ENCODE peak calls at places on chromosomes 4 and X, in nine cellular contexts. Z is lower lobe of right lung; H is pancreas; M is A549; K is H9; W is kidney; Y is CD4-positive, CD25-positive, alpha-beta regulatory T cell; N is CD8-positive, alpha-beta T cell; E is colonic mucosa. F is an unnamed sample.
A peak's percentile ranks its signal among the peaks of the same experiment; 100 is the strongest.

GRCh38 chr4:68498413-68499007 is 51.2 kb downstream of the TMPRSS11E start:
- DNase-seq in E (peak; percentile 76), Z (no peak), K (peak; percentile 60), N (peak; percentile 66), M (peak; percentile 80), W (no peak), Y (peak; percentile 79), H (peak; percentile 66), F (peak; percentile 36)

GRCh38 chr4:131091896-131092295 is 1995.9 kb downstream of the C4orf33 start:
- DNase-seq in N (no peak), H (no peak), K (no peak), Z (no peak), W (no peak), Y (no peak), E (no peak), M (peak; percentile 45), F (no peak)

GRCh38 chrX:103879339-103879738 is 47.3 kb upstream of the RAB9B start:
- DNase-seq in E (no peak), H (no peak), N (no peak), Z (no peak), K (no peak), Y (no peak), W (no peak), M (no peak), F (no peak)

GRCh38 chr4:189974056-189974455 is 33.4 kb downstream of the FRG1 start:
- DNase-seq in E (no peak), H (no peak), N (no peak), M (peak; percentile 43), K (no peak), Z (no peak), W (no peak), Y (peak; percentile 16), F (no peak)

GRCh38 chr4:83356899-83357661 is 22.4 kb upstream of the HPSE start:
- DNase-seq in W (no peak), Z (no peak), Y (peak; percentile 26), M (peak; percentile 45), K (no peak), H (no peak), E (no peak), N (no peak), F (no peak)

GRCh38 chr4:41207330-41207831 is 7.0 kb downstream of the APBB2 start:
- DNase-seq in M (no peak), E (no peak), W (no peak), Z (no peak), N (no peak), Y (no peak), K (no peak), H (no peak), F (no peak)

GRCh38 chr4:141660880-141661279 is 24.5 kb downstream of the IL15 start:
- DNase-seq in Z (no peak), K (no peak), H (no peak), W (no peak), N (no peak), M (no peak), Y (no peak), E (no peak), F (no peak)

GRCh38 chr4:3464911-3465697 is 2.0 kb downstream of the DOK7 start:
- DNase-seq in Y (no peak), H (no peak), Z (no peak), M (no peak), K (no peak), W (peak; percentile 67), E (no peak), N (no peak), F (no peak)

GRCh38 chr4:22645481-22646182 is 47.1 kb upstream of the GBA3 start:
- DNase-seq in Z (no peak), W (no peak), E (no peak), N (no peak), M (no peak), H (no peak), Y (no peak), K (no peak), F (no peak)

GRCh38 chr4:7068883-7069282 is 1.0 kb upstream of the GRPEL1 start:
- DNase-seq in Y (no peak), N (no peak), Z (no peak), M (no peak), H (no peak), K (peak; percentile 61), E (no peak), W (peak; percentile 78), F (no peak)

GRCh38 chr4:234178-234577 is 71.1 kb downstream of the ZNF732 start:
- DNase-seq in N (no peak), Z (no peak), E (no peak), Y (no peak), W (no peak), M (no peak), H (no peak), K (no peak), F (no peak)
- H3K9me3 ChIP-seq in N (no peaks in the 10 kb centered on the region), Z (peaks cover 9% of the 10 kb centered on the region), E (no peaks in the 10 kb centered on the region), Y (peaks cover 4% of the 10 kb centered on the region), W (no peaks in the 10 kb centered on the region), M (peaks cover 3% of the 10 kb centered on the region), H (no peaks in the 10 kb centered on the region), K (no peaks in the 10 kb centered on the region), F (no peaks in the 10 kb centered on the region)

DNA sequence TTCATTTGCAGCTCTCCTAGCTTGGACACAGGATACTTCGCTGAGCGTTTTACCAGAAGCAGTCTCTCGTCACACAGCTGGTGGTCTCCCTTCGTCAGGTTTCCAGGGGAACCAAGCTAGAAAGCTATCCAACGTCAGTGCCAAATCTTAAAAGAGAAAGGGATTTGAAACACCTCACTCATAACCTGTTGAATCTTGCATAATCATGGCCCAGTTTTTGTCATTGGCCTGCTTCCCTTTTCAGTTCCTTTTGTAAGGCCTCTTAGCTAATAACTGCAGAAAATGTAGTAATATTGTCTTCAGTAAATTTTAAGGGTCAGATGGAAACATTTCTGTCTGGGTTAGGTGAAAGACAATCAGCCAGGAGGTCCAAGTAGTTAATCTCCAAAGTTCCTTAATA is 22.0 kb downstream of the RAB39B start:
- DNase-seq in W (no peak), Y (no peak), Z (no peak), K (no peak), E (no peak), M (no peak), N (no peak), H (no peak), F (no peak)
- H3K9me3 ChIP-seq in W (no peaks in the 10 kb centered on the region), Y (no peaks in the 10 kb centered on the region), Z (no peaks in the 10 kb centered on the region), K (peaks cover 29% of the 10 kb centered on the region), E (no peaks in the 10 kb centered on the region), M (no peaks in the 10 kb centered on the region), N (no peaks in the 10 kb centered on the region), H (no peaks in the 10 kb centered on the region), F (no peaks in the 10 kb centered on the region)

GRCh38 chrX:67334323-67334722 is 209.5 kb upstream of the AR start:
- DNase-seq in Y (no peak), E (no peak), H (no peak), M (no peak), Z (no peak), N (no peak), W (no peak), K (no peak), F (no peak)
- H3K9me3 ChIP-seq in Y (no peaks in the 10 kb centered on the region), E (no peaks in the 10 kb centered on the region), H (no peaks in the 10 kb centered on the region), M (no peaks in the 10 kb centered on the region), Z (no peaks in the 10 kb centered on the region), N (no peaks in the 10 kb centered on the region), W (no peaks in the 10 kb centered on the region), K (peaks cover 46% of the 10 kb centered on the region), F (no peaks in the 10 kb centered on the region)

DNA sequence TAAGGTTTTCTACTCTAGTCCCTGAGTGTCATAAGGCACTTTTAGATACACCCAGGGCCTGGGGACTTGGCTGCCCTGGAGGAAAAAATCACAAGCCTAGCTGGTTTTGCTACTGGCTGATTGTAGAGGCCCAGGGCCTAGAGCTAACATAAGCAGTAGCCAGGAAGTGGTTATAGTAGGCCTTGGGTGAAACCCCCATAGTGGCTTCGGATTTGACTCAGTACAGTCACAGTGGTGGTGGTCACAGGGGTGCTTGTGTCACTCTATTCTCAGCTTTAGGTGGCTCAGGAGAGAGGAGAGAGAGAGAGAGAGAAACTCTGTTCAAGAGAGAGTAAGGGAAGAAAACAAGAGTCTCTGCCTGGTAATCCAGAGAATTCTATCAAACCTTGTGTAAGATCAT is 194.5 kb upstream of the EDA2R start:
- DNase-seq in H (no peak), M (no peak), K (no peak), Y (peak; percentile 1), N (no peak), Z (no peak), E (no peak), W (no peak), F (no peak)
- H3K9me3 ChIP-seq in H (no peaks in the 10 kb centered on the region), M (no peaks in the 10 kb centered on the region), K (peaks cover 23% of the 10 kb centered on the region), Y (no peaks in the 10 kb centered on the region), N (no peaks in the 10 kb centered on the region), Z (no peaks in the 10 kb centered on the region), E (no peaks in the 10 kb centered on the region), W (no peaks in the 10 kb centered on the region), F (no peaks in the 10 kb centered on the region)

DNA sequence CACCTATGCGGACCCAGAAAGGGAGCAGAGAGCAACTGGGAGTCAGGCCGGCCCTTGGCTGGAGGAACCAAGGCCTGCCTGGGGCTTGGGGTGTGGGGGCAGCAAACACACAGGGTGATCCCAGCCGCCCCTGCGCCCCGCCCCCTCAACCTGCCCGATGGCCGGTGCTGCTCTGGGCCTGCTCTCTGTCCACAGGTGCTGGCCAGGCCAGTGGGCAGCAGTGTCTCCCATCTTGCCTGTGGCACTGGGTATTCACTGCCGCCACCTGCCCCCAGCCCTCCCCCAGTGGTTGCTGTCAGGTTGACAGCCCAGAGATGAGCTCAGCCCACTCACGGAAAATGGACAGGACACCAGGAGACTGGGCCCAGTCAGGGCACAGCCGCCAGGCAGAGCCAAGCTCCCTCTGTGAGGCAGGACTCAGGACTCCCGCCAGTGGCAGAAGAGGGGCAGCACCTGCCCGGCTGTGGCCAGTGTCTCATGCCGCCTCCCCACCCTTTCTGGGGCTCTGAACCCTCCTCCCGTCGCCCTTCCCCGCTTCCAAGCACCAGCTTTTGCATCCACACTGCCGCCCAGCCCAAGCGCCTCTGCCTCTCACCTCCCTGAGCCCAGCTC is 4.7 kb downstream of the NKX1-1 start:
- DNase-seq in K (peak; percentile 30), W (peak; percentile 52), E (no peak), H (peak; percentile 10), Y (no peak), M (no peak), N (no peak), Z (peak; percentile 29), F (no peak)
- H3K9me3 ChIP-seq in K (peaks cover 6% of the 10 kb centered on the region), W (peaks cover 4% of the 10 kb centered on the region), E (no peaks in the 10 kb centered on the region), H (no peaks in the 10 kb centered on the region), Y (peaks cover 16% of the 10 kb centered on the region), M (no peaks in the 10 kb centered on the region), N (peaks cover 4% of the 10 kb centered on the region), Z (no peaks in the 10 kb centered on the region), F (no peaks in the 10 kb centered on the region)

GRCh38 chr4:175127314-175127713 is 209.2 kb downstream of the ADAM29 start:
- DNase-seq in W (no peak), Z (no peak), M (no peak), K (no peak), Y (no peak), E (no peak), N (no peak), H (no peak), F (no peak)

DNA sequence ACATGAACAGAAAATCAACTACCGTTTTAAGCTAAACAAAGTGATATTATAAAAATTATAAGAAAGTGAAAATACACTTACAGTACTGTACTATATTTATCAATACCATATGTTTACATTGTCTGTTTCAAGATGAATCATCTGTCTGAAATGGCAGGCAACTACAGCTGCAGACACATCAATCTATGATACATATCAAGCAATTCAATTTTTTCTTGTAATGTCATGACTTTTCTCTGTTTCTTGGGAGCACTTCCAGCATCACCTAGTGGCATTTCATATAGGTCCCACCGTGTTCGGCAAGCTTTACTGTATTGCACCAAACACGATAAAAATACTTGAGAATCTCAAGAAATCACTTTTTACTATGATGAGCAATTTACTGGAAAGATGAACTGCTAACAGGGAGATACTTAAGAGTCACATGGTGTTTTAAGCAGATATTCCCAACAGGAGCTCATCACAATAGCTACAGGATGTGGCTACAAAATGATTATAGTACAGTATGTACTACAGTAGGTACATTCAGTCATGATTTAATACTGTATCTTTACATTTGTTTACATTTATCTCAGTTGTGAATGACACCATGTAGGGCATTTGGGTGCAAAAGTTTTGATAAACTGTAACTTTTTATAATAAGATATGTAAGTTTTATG is 207.4 kb downstream of the ADAM29 start:
- DNase-seq in N (no peak), H (no peak), E (no peak), Y (no peak), W (no peak), Z (no peak), M (no peak), K (no peak), F (no peak)
- H3K9me3 ChIP-seq in N (no peaks in the 10 kb centered on the region), H (no peaks in the 10 kb centered on the region), E (no peaks in the 10 kb centered on the region), Y (no peaks in the 10 kb centered on the region), W (peaks cover 12% of the 10 kb centered on the region), Z (peaks cover 33% of the 10 kb centered on the region), M (peaks cover 12% of the 10 kb centered on the region), K (no peaks in the 10 kb centered on the region), F (no peaks in the 10 kb centered on the region)

F was measured in T-helper 17 cell.